ENCODE peak calls at places on chromosomes 13 and 19, in ten cellular contexts. H is body of pancreas, C is B cell, S is osteoblast, V is fibroblast of pulmonary artery, N is ovary, L is cardiac fibroblast, Z is GM10248, M is HFFc6, P is coronary artery. D is an unnamed sample.

GRCh38 chr19:57052102-57052501 is 67.7 kb upstream of the USP29 start:
- DNase-seq in H (no peak), V (no peak), N (peak; percentile 39), M (no peak), Z (no peak), P (no peak), C (no peak), L (no peak), S (no peak), D (no peak)

GRCh38 chr19:31232220-31232619 is 117.0 kb downstream of the TSHZ3 start:
- DNase-seq in P (no peak), C (no peak), L (no peak), Z (no peak), H (no peak), S (no peak), N (no peak), M (no peak), V (no peak), D (no peak)

GRCh38 chr19:8635422-8635821 is 5.0 kb downstream of the NFILZ start:
- DNase-seq in S (no peak), C (no peak), N (no peak), H (no peak), L (no peak), P (no peak), Z (no peak), M (peak; percentile 17), V (no peak), D (no peak)

GRCh38 chr13:76019421-76020044 is 383.4 kb downstream of the LMO7 start:
- DNase-seq in M (peak; percentile 22), P (no peak), N (no peak), H (no peak), L (no peak), Z (peak; percentile 4), S (no peak), V (no peak), C (no peak), D (peak; percentile 49)

GRCh38 chr13:111049791-111050538 is 65.1 kb upstream of the ARHGEF7 start:
- DNase-seq in H (peak; percentile 41), N (peak; percentile 39), L (peak; percentile 52), V (peak; percentile 42), Z (no peak), P (peak; percentile 68), M (no peak), S (no peak), C (no peak), D (no peak)

GRCh38 chr19:56245062-56245740 is 27.3 kb upstream of the EDDM13 start:
- DNase-seq in M (peak; percentile 21), V (no peak), C (no peak), H (no peak), Z (no peak), S (no peak), L (no peak), P (no peak), N (no peak), D (no peak)

GRCh38 chr13:43127827-43128226 is 104.4 kb downstream of the DNAJC15 start:
- DNase-seq in H (no peak), S (no peak), C (no peak), V (no peak), P (no peak), N (no peak), Z (no peak), M (no peak), L (no peak), D (no peak)

GRCh38 chr13:110575322-110576069 is 14.0 kb upstream of the RAB20 start:
- DNase-seq in V (peak; percentile 21), L (peak; percentile 31), P (no peak), N (no peak), S (no peak), Z (peak; percentile 81), M (peak; percentile 0), H (peak; percentile 50), C (peak; percentile 60), D (no peak)

GRCh38 chr13:101575591-101575990 is 123.1 kb downstream of the ITGBL1 start:
- DNase-seq in S (no peak), V (no peak), N (no peak), H (no peak), L (no peak), Z (no peak), C (no peak), M (no peak), P (no peak), D (no peak)

GRCh38 chr19:51460164-51460992 is 2.1 kb upstream of the SIGLEC8 start:
- DNase-seq in S (peak; percentile 69), P (peak; percentile 57), M (no peak), H (peak; percentile 29), C (no peak), V (peak; percentile 12), Z (no peak), L (peak; percentile 16), N (no peak), D (no peak)

GRCh38 chr19:32336259-32337111 is 8.9 kb upstream of the ZNF507 start:
- DNase-seq in Z (no peak), N (no peak), H (no peak), M (no peak), S (peak; percentile 88), L (peak; percentile 80), V (peak; percentile 83), C (no peak), P (no peak), D (no peak)
- TF ChIP-seq CTCF in Z (no peak), N (no peak), H (no peak), M (no peak), S (peak; percentile 29), L (peak; percentile 7), V (peak; percentile 34), C (no peak), P (no peak), D (no peak)

GRCh38 chr13:65028101-65028500 is 2202.0 kb downstream of the PCDH9 start:
- DNase-seq in M (no peak), H (no peak), N (no peak), Z (no peak), S (no peak), P (no peak), V (no peak), L (no peak), C (no peak), D (no peak)

DNA sequence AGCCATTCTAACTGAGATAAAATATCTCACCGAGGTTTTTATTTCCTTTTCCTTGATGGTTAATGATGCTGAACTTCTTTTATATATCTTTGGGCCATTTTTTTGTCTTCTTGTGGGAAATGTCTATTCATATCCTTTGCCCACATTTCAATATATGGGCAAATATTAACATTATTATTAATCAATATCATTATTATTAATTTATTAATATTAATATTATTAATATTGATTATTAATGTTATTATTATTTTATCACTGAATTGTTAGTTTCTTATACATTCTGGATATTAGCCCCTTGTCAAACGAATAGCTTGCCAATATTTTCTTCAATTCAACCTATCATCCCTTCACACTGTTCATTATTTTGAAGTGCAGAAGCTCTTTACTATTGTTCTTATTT is 2203.6 kb downstream of the PCDH9 start:
- DNase-seq in N (no peak), H (no peak), P (no peak), L (no peak), Z (no peak), C (no peak), V (no peak), S (no peak), M (no peak), D (no peak)
- TF ChIP-seq CTCF in N (no peak), H (no peak), P (no peak), L (no peak), Z (no peak), C (no peak), V (no peak), S (no peak), M (no peak), D (no peak)

DNA sequence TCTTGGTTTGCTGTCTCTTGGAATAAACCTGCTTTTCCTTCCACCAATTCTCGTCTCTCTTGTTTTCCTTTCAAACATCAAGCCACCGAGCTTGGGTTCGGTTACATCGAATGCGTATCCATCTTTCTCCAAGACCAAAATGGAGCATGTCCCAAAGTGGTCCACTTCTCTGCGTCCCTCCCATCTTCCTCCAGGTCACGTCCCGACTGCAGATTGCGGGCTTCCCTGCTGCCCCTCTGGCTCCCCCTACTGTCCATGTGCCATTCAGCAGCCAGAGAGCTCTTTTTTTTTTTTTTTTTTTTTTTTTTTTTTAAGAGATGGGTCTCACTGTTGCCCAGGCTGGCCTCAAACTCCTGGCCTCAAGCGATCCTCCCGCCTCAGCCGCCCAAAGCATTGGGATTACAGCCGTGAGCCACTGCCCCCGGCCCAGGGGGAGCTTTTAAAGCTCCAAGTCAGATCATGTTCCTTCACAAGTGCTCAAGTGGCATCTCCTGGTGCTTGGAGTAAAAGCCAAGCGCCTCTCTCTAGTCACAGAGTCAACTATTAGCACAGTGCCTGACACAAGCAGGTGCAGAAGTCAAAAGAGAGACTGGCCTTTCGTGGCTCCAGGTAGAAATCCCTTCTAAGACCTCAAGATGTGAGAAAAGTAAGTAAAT is 10.0 kb downstream of the COL5A3 start:
- DNase-seq in H (peak; percentile 75), Z (peak; percentile 86), C (peak; percentile 65), P (no peak), N (peak; percentile 72), L (peak; percentile 80), S (peak; percentile 94), V (peak; percentile 72), M (peak; percentile 25), D (peak; percentile 81)
- TF ChIP-seq CTCF in H (peak; percentile 28), Z (peak; percentile 76), C (peak; percentile 58), P (peak; percentile 35), N (peak; percentile 73), L (peak; percentile 91), S (peak; percentile 96), V (peak; percentile 87), M (peak; percentile 92), D (peak; percentile 83)

GRCh38 chr13:37617162-37617561 is 18.6 kb upstream of the POSTN start:
- DNase-seq in S (no peak), P (no peak), M (peak; percentile 79), V (peak; percentile 88), N (no peak), L (peak; percentile 90), Z (no peak), H (no peak), C (no peak), D (no peak)

GRCh38 chr13:37615271-37615670 is 16.7 kb upstream of the POSTN start:
- DNase-seq in S (no peak), C (no peak), Z (no peak), P (no peak), M (no peak), L (no peak), V (no peak), H (no peak), N (no peak), D (no peak)

GRCh38 chr13:37618554-37618953 is 20.0 kb upstream of the POSTN start:
- DNase-seq in S (peak; percentile 77), P (no peak), M (peak; percentile 59), L (peak; percentile 81), V (peak; percentile 84), N (no peak), C (no peak), Z (no peak), H (no peak), D (no peak)

GRCh38 chr13:37621811-37622361 is 23.3 kb upstream of the POSTN start:
- DNase-seq in L (peak; percentile 95), P (no peak), H (peak; percentile 19), N (no peak), Z (no peak), S (no peak), C (no peak), V (peak; percentile 94), M (no peak), D (no peak)

DNA sequence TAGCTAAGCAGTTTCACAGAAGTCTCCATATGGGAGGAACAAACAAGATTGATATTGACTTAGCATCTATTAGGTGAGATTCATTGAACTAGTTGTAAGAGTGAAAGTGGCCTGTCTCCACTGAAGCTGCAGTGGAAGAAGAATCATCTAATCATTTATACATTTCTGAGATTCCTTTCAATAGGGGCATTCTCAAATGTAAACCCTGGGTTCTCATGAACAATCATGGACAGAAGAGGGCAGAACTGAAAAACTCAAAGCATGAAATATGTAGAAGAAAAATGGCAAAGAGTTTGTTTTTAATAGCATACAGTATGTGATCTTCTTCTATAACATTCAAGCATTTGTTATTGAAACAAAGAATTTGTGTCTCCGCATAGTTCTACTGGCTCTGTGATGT is 17.6 kb upstream of the POSTN start:
- DNase-seq in P (no peak), H (no peak), M (peak; percentile 23), Z (no peak), S (no peak), C (no peak), V (no peak), L (no peak), N (no peak), D (no peak)
- TF ChIP-seq CTCF in P (no peak), H (no peak), M (peak; percentile 7), Z (no peak), S (peak; percentile 19), C (no peak), V (no peak), L (no peak), N (no peak), D (no peak)

D was measured in neural crest cell.